ENCODE peak calls at places on chromosomes 1 and 21, in four cellular contexts. F is HepG2, H is H1, P is GM12878. I is an unnamed sample.

GRCh38 chr1:161081519-161081918 is 7.8 kb downstream of the NECTIN4 start:
- DNase-seq in F (no peak), H (no peak), P (no peak), I (no peak)

GRCh38 chr1:174890024-174890423 is 109.7 kb upstream of the CACYBP start:
- DNase-seq in H (no peak), F (no peak), P (no peak), I (no peak)

GRCh38 chr1:208437416-208437815 is 193.2 kb upstream of the PLXNA2 start:
- DNase-seq in F (no peak), P (no peak), H (no peak), I (no peak)

GRCh38 chr1:58293388-58293787 is 253.1 kb downstream of the OMA1 start:
- DNase-seq in P (no peak), F (no peak), H (no peak), I (no peak)

GRCh38 chr21:38853421-38853919 is 47.7 kb downstream of the ETS2 start:
- DNase-seq in F (peak), H (no peak), P (no peak), I (no peak)

GRCh38 chr1:28267633-28268032 is 8.3 kb downstream of the SESN2 start:
- DNase-seq in F (no peak), P (no peak), H (no peak), I (no peak)

GRCh38 chr1:50348449-50349241 is 74.6 kb downstream of the DMRTA2 start:
- DNase-seq in P (no peak), F (peak), H (no peak), I (peak)

GRCh38 chr1:156489166-156489934 is 11.2 kb downstream of the MEF2D start:
- DNase-seq in P (no peak), F (no peak), H (no peak), I (no peak)

GRCh38 chr21:30126575-30126974 is 40.0 kb downstream of the CLDN17 start:
- DNase-seq in P (no peak), F (no peak), H (no peak), I (no peak)

GRCh38 chr1:18547460-18547859 is 66.7 kb downstream of the KLHDC7A start:
- DNase-seq in F (no peak), P (no peak), H (no peak), I (peak)

GRCh38 chr1:115529216-115529897 is 112.4 kb upstream of the VANGL1 start:
- DNase-seq in F (no peak), H (no peak), P (no peak), I (no peak)

GRCh38 chr1:25906644-25907300 is 553 bp upstream of the STMN1 start:
- DNase-seq in P (no peak), F (no peak), H (no peak), I (no peak)

GRCh38 chr1:205542367-205542766 is 37.9 kb downstream of the CDK18 start:
- DNase-seq in F (no peak), P (no peak), H (no peak), I (no peak)

GRCh38 chr1:9375912-9376311 is 83.2 kb downstream of the SPSB1 start:
- DNase-seq in P (no peak), F (no peak), H (no peak), I (no peak)

GRCh38 chr21:18248171-18248570 is 3.5 kb downstream of the CHODL start:
- DNase-seq in F (no peak), H (no peak), P (no peak), I (no peak)

GRCh38 chr1:85024736-85025135 is 23.6 kb downstream of the MCOLN3 start:
- DNase-seq in H (no peak), F (no peak), P (no peak), I (no peak)

GRCh38 chr1:114215426-114215825 is 61.8 kb upstream of the SYT6 start:
- DNase-seq in H (no peak), F (no peak), P (no peak), I (no peak)

GRCh38 chr1:200129480-200129879 is 102.0 kb downstream of the NR5A2 start:
- DNase-seq in H (no peak), P (no peak), F (no peak), I (peak)

GRCh38 chr1:163188947-163189346 is 13.8 kb downstream of the RGS5 start:
- DNase-seq in F (no peak), P (no peak), H (no peak), I (no peak)

GRCh38 chr1:180636138-180636537 is 4.3 kb downstream of the XPR1 start:
- DNase-seq in F (no peak), P (no peak), H (no peak), I (no peak)

GRCh38 chr1:202159534-202160371 is 649 bp downstream of the PTPN7 start:
- DNase-seq in H (no peak), F (no peak), P (no peak), I (no peak)

GRCh38 chr1:179083533-179083932 is 1.7 kb downstream of the TOR3A start:
- DNase-seq in F (no peak), H (no peak), P (peak), I (no peak)

GRCh38 chr1:43766086-43766784 is 58.9 kb downstream of the ST3GAL3 start:
- DNase-seq in P (no peak), H (no peak), F (no peak), I (peak)

GRCh38 chr1:182279724-182280506 is 111.7 kb downstream of the GLUL start:
- DNase-seq in P (no peak), F (peak), H (no peak), I (no peak)

GRCh38 chr1:194535369-194535768 is 1349.0 kb upstream of the B3GALT2 start:
- DNase-seq in F (no peak), P (no peak), H (no peak), I (peak)

GRCh38 chr21:8992731-8993174 is 1528.6 kb upstream of the TPTE start:
- DNase-seq in H (no peak), F (peak), P (no peak), I (no peak)

GRCh38 chr1:234666206-234666605 is 56.2 kb upstream of the IRF2BP2 start:
- DNase-seq in H (no peak), F (no peak), P (no peak), I (no peak)

GRCh38 chr1:227318003-227318851 is at the start of gene CDC42BPA:
- DNase-seq in P (no peak), H (peak), F (peak), I (peak)

GRCh38 chr1:31396633-31397351 is 16.2 kb upstream of the SERINC2 start:
- DNase-seq in F (no peak), H (no peak), P (no peak), I (no peak)

GRCh38 chr1:107993920-107994319 is 28.9 kb upstream of the VAV3 start:
- DNase-seq in P (no peak), H (no peak), F (no peak), I (no peak)

GRCh38 chr1:30601316-30602085 is 121.9 kb downstream of the MATN1 start:
- DNase-seq in P (no peak), H (no peak), F (no peak), I (no peak)

GRCh38 chr1:68370101-68370915 is 79.4 kb downstream of the RPE65 start:
- DNase-seq in F (no peak), P (no peak), H (no peak), I (no peak)

DNA sequence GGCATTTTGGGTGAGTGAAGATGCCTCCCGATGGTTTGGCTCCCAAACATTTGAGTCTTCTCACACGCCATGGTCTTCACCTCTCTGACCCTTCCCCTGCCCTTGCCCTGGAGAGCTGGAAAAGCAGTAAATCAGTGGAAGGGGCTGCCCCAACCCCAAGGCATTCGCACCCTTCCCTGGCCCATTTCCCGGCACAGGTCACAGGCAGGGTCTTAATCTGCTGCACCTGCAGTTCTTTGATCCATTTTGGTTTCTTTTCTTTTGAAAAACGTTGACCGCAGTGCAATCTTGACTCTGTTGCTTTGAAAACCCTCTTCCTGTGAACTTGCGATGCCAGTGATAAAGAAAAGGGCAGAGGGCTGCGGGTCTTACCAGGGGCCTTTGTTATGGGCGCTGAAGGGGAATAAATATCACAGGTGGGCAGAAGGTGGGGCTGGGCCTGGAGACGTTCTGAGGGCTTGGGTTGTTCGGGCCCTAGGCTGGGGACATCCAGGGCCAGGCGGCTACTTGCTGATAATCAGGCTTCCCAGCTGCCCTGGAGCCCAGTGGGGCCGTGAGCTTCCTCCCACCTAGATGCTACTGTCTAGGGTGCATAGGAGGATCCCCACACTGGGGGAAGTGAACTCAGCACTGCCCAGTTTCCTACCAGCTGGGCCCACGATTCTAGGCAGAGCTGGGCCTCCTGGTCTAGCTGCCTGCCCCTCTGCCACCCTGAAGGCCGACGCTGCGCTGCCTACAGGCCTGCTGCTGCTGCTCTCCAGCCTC is 38.6 kb upstream of the EPS8L3 start:
- DNase-seq in F (no peak), H (no peak), P (no peak), I (no peak)
- H3K9ac ChIP-seq in F (no peak), H (no peak), P (no peak), I (no peak)

GRCh38 chr21:26572026-26572425 is 1.1 kb downstream of the CYYR1 start:
- DNase-seq in H (no peak), F (no peak), P (no peak), I (no peak)
- H3K4me3 ChIP-seq in H (peak), F (no peak), P (no peak), I (peak)

DNA sequence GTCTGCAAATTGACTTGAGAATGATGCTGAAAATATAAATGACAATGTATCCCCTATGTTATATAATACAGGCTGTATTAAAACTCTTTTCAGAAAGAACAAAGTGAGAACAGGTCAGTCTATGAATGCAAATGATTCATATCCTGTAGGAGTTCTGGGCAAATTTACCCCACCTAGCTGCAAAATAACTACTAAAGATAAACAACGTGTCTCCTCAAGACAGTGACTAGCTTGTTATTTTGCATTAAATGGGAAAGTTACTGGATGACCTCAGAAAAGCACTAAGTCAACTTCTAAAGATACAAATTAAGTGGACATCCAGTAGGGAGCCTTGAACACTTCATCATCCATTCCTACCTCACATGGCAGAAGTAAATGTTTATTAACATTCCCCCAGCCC is 11.1 kb downstream of the RNF19B start:
- DNase-seq in F (no peak), H (no peak), P (no peak), I (no peak)
- TF ChIP-seq SUZ12 in F (no peak), H (no peak), P (no peak), I (no peak)

GRCh38 chr1:183710734-183711133 is 57.6 kb upstream of the APOBEC4 start:
- DNase-seq in F (no peak), H (no peak), P (no peak), I (no peak)
- H3K9ac ChIP-seq in F (no peak), H (no peak), P (no peak), I (no peak)

DNA sequence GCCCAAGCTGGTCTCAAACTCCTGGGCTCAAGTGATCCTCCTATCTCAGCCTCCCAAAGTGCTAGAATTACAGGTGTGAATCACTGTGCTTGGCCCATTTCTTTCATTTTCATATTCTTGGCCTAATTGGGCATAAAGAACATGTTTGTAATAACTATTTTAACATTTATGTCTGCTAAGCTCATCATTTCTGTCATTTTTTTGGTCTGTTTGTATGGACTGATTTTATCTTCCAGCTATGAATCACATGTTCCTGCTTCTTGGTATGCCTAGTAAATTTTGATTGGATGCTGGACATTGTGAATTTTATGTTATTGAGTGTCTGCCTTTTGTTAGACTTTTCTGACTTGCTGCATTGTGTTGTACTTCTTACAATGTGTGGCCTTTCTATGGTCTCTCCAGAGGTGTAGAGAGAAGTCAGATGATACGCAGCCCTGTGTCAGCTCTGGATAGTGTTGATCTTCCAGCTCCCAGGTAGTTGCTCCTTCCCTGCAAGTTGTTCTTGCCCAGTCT is 39.0 kb upstream of the PPM1J start:
- DNase-seq in F (no peak), H (no peak), P (no peak), I (no peak)
- H3K4me3 ChIP-seq in F (no peak), H (no peak), P (no peak), I (no peak)